ENCODE peak calls at places on chromosomes 13 and 19, in nine cellular contexts. H is activated CD4-positive, CD25-positive, alpha-beta regulatory T cell; M is neural progenitor cell; Q is activated CD4-positive, alpha-beta T cell treated with anti-CD3 and anti-CD28 coated beads, Interleukin-2, amount 50 U/mL, for 1 hour; I is fibroblast of mammary gland; F is HTR-8/SVneo; V is stimulated activated CD4-positive, alpha-beta T cell treated with anti-CD3 and anti-CD28 coated beads, Interleukin-1b, Interleukin-23, amount 100 ng/mL, for 1 hour; D is brain microvascular endothelial cell; B is endothelial cell. G is an unnamed sample.

GRCh38 chr13:34034411-34034810 is 216.5 kb downstream of the RFC3 start:
- DNase-seq in H (no peak), M (no peak), Q (no peak), I (peak), F (no peak), V (no peak), D (no peak), B (no peak), G (no peak)

GRCh38 chr13:86974995-86975328 is 696.2 kb upstream of the SLITRK5 start:
- DNase-seq in H (no peak), M (peak), Q (no peak), I (no peak), F (no peak), V (no peak), D (no peak), B (no peak), G (no peak)

GRCh38 chr13:110201114-110201513 is 105.8 kb downstream of the COL4A1 start:
- DNase-seq in H (no peak), M (no peak), Q (no peak), I (no peak), F (no peak), V (no peak), D (no peak), B (no peak), G (no peak)

GRCh38 chr19:51186323-51186722 is 38.6 kb upstream of the CD33 start:
- DNase-seq in H (no peak), M (no peak), Q (no peak), I (no peak), F (no peak), V (no peak), D (no peak), B (no peak), G (no peak)

GRCh38 chr13:107553838-107554237 is 661.5 kb downstream of the LIG4 start:
- DNase-seq in H (no peak), M (peak), Q (no peak), I (peak), F (no peak), V (no peak), D (peak), B (no peak), G (no peak)

GRCh38 chr13:27926644-27927434 is 7.0 kb downstream of the PDX1 start:
- DNase-seq in H (no peak), M (peak), Q (no peak), I (no peak), F (no peak), V (no peak), D (no peak), B (no peak), G (no peak)

GRCh38 chr19:55441319-55441691 is 1.8 kb downstream of the SHISA7 start:
- DNase-seq in H (no peak), M (no peak), Q (no peak), I (no peak), F (no peak), V (no peak), D (no peak), B (no peak), G (no peak)

GRCh38 chr13:113822956-113823744 is 40.7 kb downstream of the GAS6 start:
- DNase-seq in H (no peak), M (no peak), Q (no peak), I (no peak), F (no peak), V (no peak), D (no peak), B (no peak), G (no peak)

GRCh38 chr19:4553092-4553695 is 6.3 kb downstream of the SEMA6B start:
- DNase-seq in H (no peak), M (no peak), Q (no peak), I (no peak), F (no peak), V (no peak), D (no peak), B (no peak), G (no peak)